ENCODE peak calls at places on chromosomes 1 and 21, in four cellular contexts. R is K562, W is HepG2, J is GM12878. P is an unnamed sample.

GRCh38 chr1:24720152-24720551 is 25.1 kb upstream of the CLIC4 start:
- DNase-seq in R (peak), W (peak), J (no peak), P (no peak)

GRCh38 chr1:82449671-82450070 is 648.9 kb downstream of the ADGRL2 start:
- DNase-seq in R (no peak), J (no peak), W (no peak), P (no peak)

GRCh38 chr1:34868230-34869049 is 8.9 kb upstream of the SMIM12 start:
- DNase-seq in W (no peak), R (no peak), J (no peak), P (no peak)

GRCh38 chr1:243734311-243734700 is 115.7 kb downstream of the AKT3 start:
- DNase-seq in R (no peak), J (no peak), W (no peak), P (no peak)

GRCh38 chr21:27772816-27773215 is 805.9 kb upstream of the ADAMTS5 start:
- DNase-seq in J (no peak), R (no peak), W (no peak), P (no peak)

GRCh38 chr1:93679546-93679945 is 2.1 kb downstream of the BCAR3 start:
- DNase-seq in W (no peak), R (no peak), J (no peak), P (no peak)

GRCh38 chr1:208312706-208313105 is 68.5 kb upstream of the PLXNA2 start:
- DNase-seq in R (no peak), J (no peak), W (no peak), P (no peak)

GRCh38 chr1:10625076-10625475 is 150.3 kb downstream of the PEX14 start:
- DNase-seq in R (no peak), J (no peak), W (no peak), P (no peak)

GRCh38 chr1:232421143-232421796 is 208.7 kb downstream of the SIPA1L2 start:
- DNase-seq in R (no peak), W (no peak), J (no peak), P (no peak)

GRCh38 chr1:232422901-232423300 is 207.0 kb downstream of the SIPA1L2 start:
- DNase-seq in W (no peak), J (no peak), R (no peak), P (no peak)

GRCh38 chr1:232423591-232423990 is 206.3 kb downstream of the SIPA1L2 start:
- DNase-seq in R (no peak), W (no peak), J (no peak), P (no peak)

GRCh38 chr1:232425421-232425820 is 204.5 kb downstream of the SIPA1L2 start:
- DNase-seq in R (no peak), W (no peak), J (no peak), P (no peak)

DNA sequence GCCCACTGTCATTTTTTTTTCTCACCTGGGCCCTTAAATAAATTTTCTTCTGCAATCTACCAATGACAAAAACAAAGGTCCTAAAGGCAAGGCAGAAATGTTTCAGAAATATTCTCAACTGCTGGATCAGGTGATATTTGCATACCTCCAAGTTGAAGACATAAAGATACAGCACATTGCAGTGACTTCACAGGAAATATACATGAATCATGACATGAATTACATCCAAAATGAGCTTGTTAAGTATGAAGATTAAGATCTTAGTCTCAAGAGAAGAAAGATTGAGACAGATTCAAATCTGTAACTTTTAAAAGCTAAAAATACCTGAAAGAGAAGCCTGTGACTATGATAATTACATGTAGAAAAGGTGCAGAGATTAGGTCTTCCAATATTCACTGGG is 207.8 kb downstream of the SIPA1L2 start:
- DNase-seq in W (no peak), R (no peak), J (no peak), P (no peak)
- TF ChIP-seq FOXK2 in W (no peak), R (no peak), J (no peak), P (no peak)

GRCh38 chr1:43067856-43068751 is 104.0 kb downstream of the EBNA1BP2 start:
- DNase-seq in W (no peak), J (no peak), R (no peak), P (peak)
- TF ChIP-seq FOXK2 in W (no peak), J (no peak), R (no peak), P (no peak)

GRCh38 chr21:44530903-44531605 is 8.9 kb downstream of the KRTAP10-1 start:
- DNase-seq in R (no peak), W (no peak), J (no peak), P (no peak)

GRCh38 chr21:44532712-44533111 is 7.3 kb downstream of the KRTAP10-1 start:
- DNase-seq in W (no peak), R (no peak), J (no peak), P (no peak)

GRCh38 chr21:44531606-44532128 is 8.3 kb downstream of the KRTAP10-1 start:
- DNase-seq in J (no peak), W (no peak), R (no peak), P (no peak)

GRCh38 chr21:44533121-44533890 is 6.7 kb downstream of the KRTAP10-1 start:
- DNase-seq in W (no peak), R (no peak), J (no peak), P (no peak)

GRCh38 chr21:44532165-44532564 is 7.8 kb downstream of the KRTAP10-1 start:
- DNase-seq in R (no peak), W (no peak), J (no peak), P (no peak)
- TF ChIP-seq FOXK2 in R (no peak), W (no peak), J (no peak), P (no peak)

DNA sequence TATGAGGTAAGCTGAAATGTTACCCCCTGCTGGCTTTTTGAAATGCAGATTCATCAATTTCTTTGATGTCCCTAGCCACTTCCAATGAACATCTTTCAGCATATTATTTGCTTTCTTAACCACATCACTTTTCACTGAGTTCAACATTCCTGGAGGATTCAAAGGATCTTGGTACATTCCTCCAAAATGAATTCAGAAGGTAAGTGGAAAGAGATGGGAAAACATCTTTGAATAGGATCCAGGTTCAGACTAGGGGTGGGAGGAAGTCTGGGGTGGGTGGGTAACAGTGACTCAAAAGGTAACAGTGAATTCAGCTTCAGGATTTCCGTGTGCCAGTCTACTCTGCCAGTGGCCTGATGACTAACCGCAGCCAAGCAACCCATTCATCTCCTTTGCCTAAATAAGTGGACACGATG is 180.7 kb downstream of the ZC3H11B start:
- DNase-seq in J (no peak), R (no peak), W (no peak), P (no peak)
- TF ChIP-seq FOXK2 in J (no peak), R (no peak), W (no peak), P (no peak)

GRCh38 chr1:69185378-69185777 is 382.3 kb upstream of the LRRC7 start:
- DNase-seq in J (no peak), W (no peak), R (no peak), P (no peak)
- TF ChIP-seq FOXK2 in J (no peak), W (no peak), R (no peak), P (no peak)

DNA sequence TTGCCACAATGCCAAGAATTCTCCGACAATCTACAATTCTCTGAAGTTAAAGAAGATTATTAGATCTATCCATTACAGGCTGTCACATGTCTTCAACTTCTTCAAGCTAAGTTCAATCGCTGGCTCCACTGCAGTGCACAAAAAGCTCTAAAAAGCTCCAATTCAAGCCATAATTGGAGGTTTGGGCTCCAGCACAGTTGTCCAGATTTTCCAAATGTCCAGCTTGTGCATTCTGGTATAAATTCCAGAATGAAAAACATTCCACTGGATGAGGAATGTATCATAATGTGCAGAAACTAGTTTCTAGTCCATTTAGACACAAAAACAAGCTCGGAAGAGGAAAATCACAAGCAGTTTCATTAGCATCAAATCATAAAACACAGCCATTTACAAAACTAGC is 138.6 kb downstream of the NRIP1 start:
- DNase-seq in R (no peak), W (no peak), J (no peak), P (no peak)
- TF ChIP-seq FOXK2 in R (no peak), W (no peak), J (no peak), P (no peak)

P was measured in HEK293T.